ENCODE peak calls at places on chromosomes 3 and 15, in ten cellular contexts. S is aorta; F is activated naive CD8-positive, alpha-beta T cell treated with anti-CD3 and anti-CD28 coated beads, Interleukin-2, amount 50 U/mL, for 24 hours; T is natural killer cell; H is esophagus mucosa; K is heart left ventricle; J is CD4-positive, CD25-positive, alpha-beta regulatory T cell; B is T-helper 17 cell; O is left cardiac atrium; E is heart right ventricle. W is an unnamed sample.

GRCh38 chr3:63855333-63855940 is 8.2 kb downstream of the THOC7 start:
- ATAC-seq in K (no peak), E (no peak), J (no peak), T (no peak), F (no peak), S (no peak), B (no peak), H (no peak), O (no peak), W (no peak)

GRCh38 chr15:80567721-80568157 is 127.4 kb upstream of the ABHD17C start:
- ATAC-seq in F (no peak), O (peak; percentile 89), S (peak; percentile 80), E (peak; percentile 82), K (peak; percentile 84), T (no peak), J (no peak), H (peak; percentile 70), B (peak; percentile 27), W (peak; percentile 68)

GRCh38 chr3:151770941-151771340 is 37.2 kb downstream of the AADACL2 start:
- ATAC-seq in F (no peak), B (no peak), E (peak; percentile 83), H (no peak), K (peak; percentile 87), S (peak; percentile 88), O (peak; percentile 93), J (no peak), T (no peak), W (peak; percentile 79)

GRCh38 chr3:128395500-128396125 is 71.1 kb downstream of the DNAJB8 start:
- ATAC-seq in E (peak; percentile 81), B (no peak), F (no peak), J (no peak), S (peak; percentile 63), H (no peak), O (peak; percentile 86), T (no peak), K (peak; percentile 85), W (peak; percentile 22)

GRCh38 chr3:141275973-141276372 is 44.3 kb downstream of the PXYLP1 start:
- ATAC-seq in F (no peak), B (no peak), S (no peak), H (peak; percentile 88), K (no peak), J (no peak), T (no peak), O (no peak), E (no peak), W (no peak)

GRCh38 chr3:141328286-141329166 is 39.8 kb upstream of the ZBTB38 start:
- ATAC-seq in H (no peak), B (no peak), E (peak; percentile 36), J (no peak), F (peak; percentile 66), K (no peak), S (no peak), O (no peak), T (no peak), W (no peak)

GRCh38 chr15:100934735-100935134 is 15.6 kb downstream of the LRRK1 start:
- ATAC-seq in B (peak; percentile 6), F (no peak), K (no peak), H (peak; percentile 25), O (no peak), J (no peak), S (no peak), T (peak; percentile 39), E (no peak), W (no peak)

GRCh38 chr3:120182613-120183524 is 88.6 kb upstream of the GSK3B start:
- ATAC-seq in O (peak; percentile 53), S (no peak), H (peak; percentile 64), E (peak; percentile 35), T (no peak), B (no peak), F (no peak), J (no peak), K (no peak), W (no peak)

GRCh38 chr3:158572766-158573060 is 1.7 kb downstream of the MLF1 start:
- ATAC-seq in J (no peak), K (no peak), O (no peak), T (no peak), E (no peak), F (no peak), S (no peak), H (no peak), B (no peak), W (no peak)

GRCh38 chr15:88335074-88335473 is 78.5 kb upstream of the NTRK3 start:
- ATAC-seq in B (no peak), H (no peak), S (no peak), F (no peak), K (no peak), O (no peak), T (no peak), E (no peak), J (no peak), W (no peak)

GRCh38 chr15:62840518-62841268 is 201.9 kb upstream of the TPM1 start:
- ATAC-seq in F (no peak), H (no peak), T (no peak), J (no peak), S (no peak), B (no peak), O (peak; percentile 39), E (no peak), K (peak; percentile 33), W (no peak)

GRCh38 chr3:136546718-136547117 is 205.5 kb downstream of the STAG1 start:
- ATAC-seq in H (no peak), E (no peak), J (no peak), B (no peak), O (no peak), S (no peak), K (no peak), T (peak; percentile 57), F (no peak), W (no peak)

GRCh38 chr3:159807137-159808028 is 181.3 kb upstream of the IL12A start:
- ATAC-seq in E (no peak), H (peak; percentile 71), F (no peak), J (no peak), S (no peak), O (no peak), B (no peak), T (no peak), K (peak; percentile 32), W (no peak)

GRCh38 chr3:23183114-23183513 is 20.0 kb upstream of the UBE2E2 start:
- ATAC-seq in B (no peak), K (no peak), O (no peak), T (no peak), H (no peak), S (no peak), F (no peak), E (peak; percentile 39), J (no peak), W (no peak)

W was measured in gastroesophageal sphincter.